ENCODE peak calls at places on chromosomes 6 and 20, in six cellular contexts. X is psoas muscle, Z is pons, H is T-cell, E is G401, I is Calu3. R is an unnamed sample.
A peak's percentile ranks its signal among the peaks of the same experiment; 100 is the strongest.

GRCh38 chr20:62430871-62431447 is 3.6 kb upstream of the RBBP8NL start:
- DNase-seq in H (no peak), E (no peak), I (no peak), Z (no peak), X (no peak), R (no peak)

GRCh38 chr20:2654831-2655230 is 2.4 kb downstream of the NOP56 start:
- DNase-seq in H (no peak), E (no peak), X (no peak), I (no peak), Z (no peak), R (no peak)

GRCh38 chr6:135162678-135163439 is 18.2 kb upstream of the MYB start:
- DNase-seq in Z (no peak), E (no peak), H (peak; percentile 17), X (no peak), I (peak; percentile 42), R (peak; percentile 49)

GRCh38 chr20:62768815-62769287 is 27.4 kb upstream of the MRGBP start:
- DNase-seq in E (no peak), Z (no peak), X (no peak), I (peak; percentile 45), H (no peak), R (peak; percentile 41)

GRCh38 chr6:11050735-11051134 is 6.6 kb upstream of the ELOVL2 start:
- DNase-seq in E (no peak), X (no peak), I (no peak), Z (no peak), H (no peak), R (no peak)

GRCh38 chr6:27688014-27688586 is 215.2 kb upstream of the ZNF184 start:
- DNase-seq in Z (peak; percentile 83), X (peak; percentile 71), I (peak; percentile 87), H (peak; percentile 86), E (peak; percentile 95), R (peak; percentile 85)

GRCh38 chr6:85464722-85465150 is 14.9 kb downstream of the NT5E start:
- DNase-seq in E (no peak), X (no peak), I (peak; percentile 42), Z (no peak), H (no peak), R (no peak)

GRCh38 chr6:75334266-75335040 is 49.9 kb upstream of the TMEM30A start:
- DNase-seq in X (no peak), E (no peak), I (no peak), Z (peak; percentile 14), H (no peak), R (no peak)

GRCh38 chr6:47111685-47112084 is 69.6 kb upstream of the ADGRF1 start:
- DNase-seq in I (peak; percentile 50), E (no peak), H (no peak), X (no peak), Z (no peak), R (peak; percentile 56)

GRCh38 chr20:24406761-24407550 is 62.5 kb upstream of the SYNDIG1 start:
- DNase-seq in I (no peak), X (no peak), H (no peak), Z (peak; percentile 37), E (no peak), R (no peak)

GRCh38 chr6:100726741-100727140 is 154.4 kb downstream of the ASCC3 start:
- DNase-seq in Z (no peak), E (peak; percentile 54), X (no peak), H (no peak), I (no peak), R (no peak)

GRCh38 chr20:3646067-3646440 is 17.1 kb downstream of the GFRA4 start:
- DNase-seq in E (peak; percentile 7), Z (no peak), I (no peak), H (no peak), X (no peak), R (no peak)

GRCh38 chr6:149925974-149926777 is 3.3 kb upstream of the RAET1G start:
- DNase-seq in X (peak; percentile 93), I (peak; percentile 91), H (peak; percentile 55), E (peak; percentile 83), Z (peak; percentile 64), R (peak; percentile 93)

GRCh38 chr6:106525111-106525884 is 104.0 kb downstream of the RTN4IP1 start:
- DNase-seq in Z (no peak), X (no peak), I (no peak), H (no peak), E (no peak), R (no peak)

GRCh38 chr20:62219992-62220665 is at the start of gene HRH3:
- DNase-seq in E (peak; percentile 37), X (peak; percentile 72), H (peak; percentile 31), I (peak; percentile 68), Z (no peak), R (peak; percentile 25)

GRCh38 chr20:32975698-32976674 is 28.2 kb downstream of the SUN5 start:
- DNase-seq in X (no peak), E (no peak), Z (peak; percentile 8), I (no peak), H (no peak), R (no peak)

GRCh38 chr6:157069585-157069984 is 253.7 kb downstream of the TMEM242 start:
- DNase-seq in Z (no peak), H (no peak), I (no peak), E (no peak), X (no peak), R (no peak)

GRCh38 chr6:150667977-150668716 is 68.5 kb downstream of the PLEKHG1 start:
- DNase-seq in E (peak; percentile 26), I (peak; percentile 86), Z (peak; percentile 68), X (peak; percentile 90), H (no peak), R (peak; percentile 92)

GRCh38 chr6:64281167-64281566 is 645.6 kb downstream of the PHF3 start:
- DNase-seq in H (no peak), X (no peak), Z (no peak), I (no peak), E (no peak), R (no peak)

GRCh38 chr6:137876547-137876946 is 9.5 kb downstream of the TNFAIP3 start:
- DNase-seq in I (no peak), Z (no peak), H (no peak), X (no peak), E (no peak), R (no peak)

GRCh38 chr20:36472656-36473071 is 68.7 kb upstream of the MYL9 start:
- DNase-seq in X (peak; percentile 70), I (peak; percentile 75), H (no peak), E (no peak), Z (no peak), R (peak; percentile 82)

GRCh38 chr6:105900120-105900937 is 185.8 kb upstream of the PRDM1 start:
- DNase-seq in E (no peak), H (no peak), Z (peak; percentile 39), I (no peak), X (no peak), R (no peak)

GRCh38 chr6:39941138-39941537 is 6.9 kb upstream of the MOCS1 start:
- DNase-seq in E (no peak), H (no peak), I (no peak), Z (no peak), X (no peak), R (no peak)

GRCh38 chr20:54350415-54350814 is 125.0 kb upstream of the DOK5 start:
- DNase-seq in E (no peak), X (no peak), Z (no peak), I (no peak), H (no peak), R (no peak)

GRCh38 chr6:7540595-7540994 is 876 bp upstream of the DSP start:
- DNase-seq in H (no peak), X (no peak), Z (no peak), I (no peak), E (no peak), R (no peak)

GRCh38 chr6:89941847-89942497 is 47.7 kb downstream of the GJA10 start:
- DNase-seq in H (no peak), E (no peak), X (no peak), Z (no peak), I (no peak), R (no peak)

GRCh38 chr6:151292974-151293373 is 53.2 kb downstream of the AKAP12 start:
- DNase-seq in E (no peak), H (no peak), X (no peak), Z (no peak), I (no peak), R (no peak)

GRCh38 chr20:49424536-49424935 is 57.9 kb downstream of the KCNB1 start:
- DNase-seq in I (no peak), E (peak; percentile 39), Z (no peak), X (peak; percentile 59), H (no peak), R (no peak)

GRCh38 chr20:58576590-58576944 is 61.4 kb upstream of the APCDD1L start:
- DNase-seq in H (no peak), E (no peak), Z (no peak), X (no peak), I (no peak), R (no peak)

GRCh38 chr20:5315807-5316187 is 957 bp downstream of the PROKR2 start:
- DNase-seq in H (no peak), Z (no peak), I (no peak), E (no peak), X (no peak), R (no peak)

GRCh38 chr6:43768983-43769525 is 957 bp upstream of the VEGFA start:
- DNase-seq in I (no peak), X (peak; percentile 76), E (no peak), H (no peak), Z (no peak), R (no peak)

GRCh38 chr6:9851541-9852380 is 563.1 kb downstream of the TFAP2A start:
- DNase-seq in H (no peak), X (no peak), Z (no peak), I (peak; percentile 60), E (no peak), R (no peak)

GRCh38 chr20:48295445-48295903 is 510.2 kb upstream of the SULF2 start:
- DNase-seq in H (no peak), I (peak; percentile 79), E (peak; percentile 65), X (no peak), Z (peak; percentile 51), R (no peak)

GRCh38 chr6:54805077-54805476 is 41.5 kb upstream of the FAM83B start:
- DNase-seq in I (no peak), E (no peak), X (no peak), Z (no peak), H (no peak), R (no peak)

GRCh38 chr6:54827010-54827409 is 19.6 kb upstream of the FAM83B start:
- DNase-seq in H (no peak), I (no peak), X (no peak), Z (no peak), E (no peak), R (no peak)

GRCh38 chr6:41449399-41450245 is 96.6 kb upstream of the FOXP4 start:
- DNase-seq in H (no peak), X (peak; percentile 67), Z (no peak), E (no peak), I (peak; percentile 62), R (peak; percentile 85)

GRCh38 chr6:169420912-169421543 is 167.4 kb upstream of the THBS2 start:
- DNase-seq in Z (no peak), E (no peak), X (no peak), I (no peak), H (no peak), R (peak; percentile 50)

GRCh38 chr6:125906158-125906998 is 50.2 kb upstream of the HINT3 start:
- DNase-seq in I (peak; percentile 58), H (no peak), Z (no peak), E (no peak), X (no peak), R (peak; percentile 64)

R was measured in transverse colon.